ENCODE peak calls at places on chromosomes 7 and 10, in six cellular contexts. W, C, O, B, R and V are unnamed samples.

GRCh38 chr7:139693651-139694388 is 84.0 kb downstream of the HIPK2 start:
- DNase-seq in W (no peak), B (no peak), O (no peak), R (no peak), C (no peak), V (no peak)

GRCh38 chr7:82755705-82756551 is 312.4 kb upstream of the CACNA2D1 start:
- DNase-seq in W (no peak), O (no peak), B (no peak), R (no peak), C (no peak), V (no peak)

GRCh38 chr10:14451341-14451740 is 120.6 kb upstream of the FRMD4A start:
- DNase-seq in C (no peak), O (no peak), W (no peak), R (no peak), B (no peak), V (no peak)

GRCh38 chr7:106273009-106273695 is 11.6 kb downstream of the NAMPT start:
- DNase-seq in B (no peak), C (no peak), O (no peak), R (no peak), W (no peak), V (no peak)

GRCh38 chr10:11395581-11396310 is 215.7 kb downstream of the USP6NL start:
- DNase-seq in O (no peak), R (no peak), W (no peak), B (no peak), C (no peak), V (no peak)

GRCh38 chr7:9407816-9408215 is 974.4 kb downstream of the NXPH1 start:
- DNase-seq in W (no peak), R (no peak), C (no peak), B (no peak), O (no peak), V (no peak)

GRCh38 chr7:24721378-24722030 is 35.8 kb downstream of the GSDME start:
- DNase-seq in B (no peak), O (no peak), W (peak; percentile 68), C (no peak), R (no peak), V (no peak)

GRCh38 chr10:60760711-60761210 is 17.5 kb upstream of the CDK1 start:
- DNase-seq in C (no peak), O (peak; percentile 11), B (no peak), R (no peak), W (no peak), V (no peak)

GRCh38 chr10:51397695-51398094 is 301.7 kb downstream of the CSTF2T start:
- DNase-seq in O (peak; percentile 76), R (peak; percentile 39), B (peak; percentile 85), C (peak; percentile 58), W (peak; percentile 86), V (peak; percentile 78)

GRCh38 chr10:34721201-34721840 is 93.8 kb downstream of the PARD3 start:
- DNase-seq in B (no peak), C (no peak), W (no peak), O (no peak), R (no peak), V (no peak)

GRCh38 chr10:80537705-80538480 is at the start of gene SH2D4B:
- DNase-seq in C (no peak), O (no peak), W (no peak), R (no peak), B (no peak), V (no peak)

GRCh38 chr10:80538481-80539185 is 931 bp downstream of the SH2D4B start:
- DNase-seq in B (no peak), W (no peak), O (no peak), R (no peak), C (no peak), V (no peak)

GRCh38 chr10:80536361-80536835 is 1.3 kb upstream of the SH2D4B start:
- DNase-seq in W (no peak), R (peak; percentile 15), B (no peak), O (no peak), C (no peak), V (no peak)

GRCh38 chr10:80537086-80537704 is 507 bp upstream of the SH2D4B start:
- DNase-seq in B (no peak), C (no peak), R (peak; percentile 3), W (no peak), O (no peak), V (no peak)

DNA sequence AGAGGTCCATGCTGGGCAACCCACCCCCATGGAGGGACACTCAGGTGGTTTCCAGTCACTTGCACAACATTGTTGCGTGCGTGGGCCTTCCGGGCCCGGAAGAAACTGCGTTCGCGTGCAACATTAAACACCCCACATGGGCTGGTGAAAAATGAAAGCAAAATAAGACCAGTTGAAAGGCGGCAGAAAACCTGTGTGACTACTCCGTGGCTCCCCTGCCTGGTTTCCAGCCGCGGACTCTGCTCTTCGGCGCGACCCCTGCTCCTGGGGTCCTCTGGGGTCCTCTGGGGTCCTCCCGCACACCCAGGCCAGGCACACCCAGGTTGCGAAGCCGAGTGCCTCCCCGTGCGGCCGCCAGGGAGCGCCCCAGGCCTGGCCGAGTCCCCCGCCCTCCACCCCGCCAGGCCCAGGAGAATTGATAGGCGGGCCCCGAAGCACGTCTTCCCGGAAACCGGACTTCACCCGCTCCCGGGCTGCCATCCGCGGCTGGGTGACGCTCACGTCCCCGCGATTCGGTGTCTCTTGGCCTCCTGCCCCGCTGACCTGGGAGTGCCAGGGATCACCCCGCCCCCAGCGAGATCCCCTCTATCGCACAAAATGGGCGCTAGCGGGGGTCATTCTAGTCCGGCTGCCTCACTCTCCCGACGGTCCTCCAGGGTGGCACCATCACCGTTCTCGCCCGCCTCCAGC is 1.9 kb upstream of the SH2D4B start:
- DNase-seq in W (peak; percentile 79), C (no peak), O (no peak), B (peak; percentile 78), R (peak; percentile 78), V (peak; percentile 85)
- TF ChIP-seq POLR2A in W (no peak), C (no peak), O (no peak), B (peak; percentile 67), R (peak; percentile 20), V (peak; percentile 65)

GRCh38 chr10:91910467-91910866 is 1.2 kb upstream of the FGFBP3 start:
- DNase-seq in B (no peak), O (no peak), W (no peak), C (no peak), R (no peak), V (no peak)
- H3K36me3 ChIP-seq in B (no peaks in the 10 kb centered on the region), O (no peaks in the 10 kb centered on the region), W (no peaks in the 10 kb centered on the region), C (no peaks in the 10 kb centered on the region), R (no peaks in the 10 kb centered on the region), V (no peaks in the 10 kb centered on the region)

DNA sequence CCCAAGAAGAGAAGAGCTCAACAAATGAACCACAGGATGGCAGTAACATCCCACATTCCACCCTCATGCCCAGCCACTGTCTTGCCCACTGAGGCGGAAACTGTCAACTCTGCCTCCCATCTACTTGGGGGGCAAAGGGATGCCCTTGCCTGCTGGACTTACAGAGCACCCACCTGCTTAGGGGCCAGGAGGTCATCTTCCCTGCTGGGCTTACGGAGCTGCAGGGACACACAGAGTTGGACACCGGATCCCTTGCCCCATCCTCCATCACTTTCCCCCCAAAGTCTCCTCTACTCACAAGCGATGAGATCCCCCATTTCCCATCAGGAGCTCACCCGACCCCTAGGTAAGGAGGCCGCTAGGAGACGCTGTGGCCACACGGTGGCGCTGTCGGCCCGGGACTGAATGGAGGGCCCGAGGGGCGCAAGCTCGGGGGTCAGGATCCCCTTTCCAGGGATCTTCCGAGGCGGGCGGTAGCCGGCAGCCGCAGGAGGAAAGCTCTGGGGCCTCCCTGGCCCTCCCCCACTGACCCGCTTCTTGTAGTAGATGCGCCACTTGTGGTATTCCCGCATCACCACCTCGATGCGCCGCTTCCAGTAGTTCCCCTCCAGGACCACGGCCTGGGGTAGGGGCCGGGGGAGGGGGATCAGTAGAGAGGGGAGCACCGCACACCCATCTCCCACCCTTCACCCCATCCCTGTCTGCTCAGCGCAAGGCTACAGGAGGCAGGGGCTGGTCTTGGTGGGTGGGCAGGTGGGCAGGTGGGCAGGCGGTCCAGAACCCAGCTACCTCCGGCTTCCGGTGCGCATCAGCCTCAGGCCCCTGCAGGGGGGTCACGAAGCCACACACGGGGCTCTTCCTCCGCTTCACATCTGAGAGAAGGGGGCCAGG is 17.3 kb downstream of the MLXIPL start:
- DNase-seq in C (peak; percentile 35), O (no peak), B (peak; percentile 47), W (peak; percentile 46), R (peak; percentile 49), V (peak; percentile 48)
- TF ChIP-seq POLR2A in C (no peak), O (no peak), B (no peak), W (no peak), R (no peak), V (no peak)

GRCh38 chr7:5360971-5361370 is 62.7 kb downstream of the TNRC18 start:
- DNase-seq in W (no peak), R (no peak), C (no peak), B (no peak), O (no peak), V (no peak)
- H3K36me3 ChIP-seq in W (peaks cover 37% of the 10 kb centered on the region), R (peaks cover 2% of the 10 kb centered on the region), C (no peaks in the 10 kb centered on the region), B (peaks cover 30% of the 10 kb centered on the region), O (peaks cover 7% of the 10 kb centered on the region), V (peaks cover 4% of the 10 kb centered on the region)

GRCh38 chr7:130489140-130489967 is 2.5 kb upstream of the MEST start:
- DNase-seq in B (no peak), C (no peak), W (no peak), R (no peak), O (no peak), V (no peak)
- TF ChIP-seq POLR2A in B (no peak), C (no peak), W (no peak), R (no peak), O (no peak), V (no peak)

GRCh38 chr7:17870406-17870805 is 69.9 kb downstream of the SNX13 start:
- DNase-seq in R (no peak), C (no peak), W (no peak), O (no peak), B (no peak), V (no peak)
- H3K36me3 ChIP-seq in R (no peaks in the 10 kb centered on the region), C (no peaks in the 10 kb centered on the region), W (peaks cover 18% of the 10 kb centered on the region), O (no peaks in the 10 kb centered on the region), B (no peaks in the 10 kb centered on the region), V (peaks cover 54% of the 10 kb centered on the region)